ENCODE peak calls at places on chromosomes 6 and 20, in four cellular contexts. D is PC-9; Q is spleen; G is CD8-positive, alpha-beta T cell. R is an unnamed sample.

GRCh38 chr6:127879685-127880084 is 21.2 kb downstream of the THEMIS start:
- DNase-seq in D (no peak), Q (peak; percentile 62), G (peak; percentile 44), R (peak; percentile 42)

GRCh38 chr6:89140347-89141159 is 5.3 kb upstream of the PM20D2 start:
- DNase-seq in D (no peak), Q (no peak), G (no peak), R (no peak)

GRCh38 chr6:8944548-8944947 is 509.2 kb upstream of the SLC35B3 start:
- DNase-seq in D (no peak), Q (no peak), G (no peak), R (no peak)

GRCh38 chr6:82006027-82006738 is 241.4 kb downstream of the IBTK start:
- DNase-seq in D (no peak), Q (no peak), G (no peak), R (no peak)

GRCh38 chr6:160355001-160355400 is 6.8 kb downstream of the SLC22A3 start:
- DNase-seq in D (peak; percentile 67), Q (no peak), G (no peak), R (no peak)

GRCh38 chr20:49888341-49889244 is 26.7 kb downstream of the SPATA2 start:
- DNase-seq in D (peak; percentile 89), Q (peak; percentile 81), G (peak; percentile 58), R (peak; percentile 94)

GRCh38 chr6:112215901-112216300 is 38.5 kb downstream of the LAMA4 start:
- DNase-seq in D (no peak), Q (no peak), G (no peak), R (no peak)

GRCh38 chr6:40312213-40313015 is 274.8 kb downstream of the LRFN2 start:
- DNase-seq in D (no peak), Q (no peak), G (no peak), R (no peak)

GRCh38 chr6:54886932-54887584 is 40.5 kb downstream of the FAM83B start:
- DNase-seq in D (no peak), Q (no peak), G (no peak), R (no peak)

GRCh38 chr6:145273136-145273535 is 462.2 kb downstream of the EPM2A start:
- DNase-seq in D (no peak), Q (no peak), G (no peak), R (no peak)

GRCh38 chr6:111653434-111653833 is 47.8 kb upstream of the TRAF3IP2 start:
- DNase-seq in D (no peak), Q (no peak), G (no peak), R (no peak)

GRCh38 chr6:168413018-168413720 is 27.8 kb upstream of the SMOC2 start:
- DNase-seq in D (no peak), Q (no peak), G (no peak), R (peak; percentile 45)

GRCh38 chr6:9576521-9576920 is 838.4 kb downstream of the TFAP2A start:
- DNase-seq in D (no peak), Q (no peak), G (no peak), R (no peak)

GRCh38 chr20:12966468-12967085 is 42.2 kb upstream of the SPTLC3 start:
- DNase-seq in D (no peak), Q (no peak), G (no peak), R (no peak)

GRCh38 chr6:42796171-42796570 is 14.3 kb downstream of the BICRAL start:
- DNase-seq in D (no peak), Q (no peak), G (no peak), R (no peak)

GRCh38 chr20:10419550-10420133 is 14.4 kb downstream of the MKKS start:
- DNase-seq in D (peak; percentile 40), Q (no peak), G (no peak), R (no peak)

GRCh38 chr20:38473353-38473795 is 731 bp downstream of the RALGAPB start:
- DNase-seq in D (no peak), Q (no peak), G (peak; percentile 22), R (no peak)

GRCh38 chr20:53255102-53255710 is 283.0 kb downstream of the TSHZ2 start:
- DNase-seq in D (no peak), Q (no peak), G (no peak), R (no peak)

GRCh38 chr20:57737349-57737748 is 27.5 kb upstream of the PMEPA1 start:
- DNase-seq in D (no peak), Q (no peak), G (no peak), R (no peak)

GRCh38 chr20:49892260-49893216 is 22.8 kb downstream of the SPATA2 start:
- DNase-seq in D (no peak), Q (peak; percentile 81), G (no peak), R (peak; percentile 48)

GRCh38 chr20:50569864-50570836 is 60.0 kb downstream of the PTPN1 start:
- DNase-seq in D (no peak), Q (no peak), G (no peak), R (peak; percentile 76)

GRCh38 chr6:139126255-139126654 is 8.6 kb upstream of the HECA start:
- DNase-seq in D (no peak), Q (no peak), G (peak; percentile 41), R (no peak)

GRCh38 chr20:2476742-2477615 is 6.4 kb upstream of the SNRPB start:
- DNase-seq in D (no peak), Q (no peak), G (no peak), R (peak; percentile 47)

GRCh38 chr6:8082954-8083858 is 19.0 kb upstream of the BLOC1S5 start:
- DNase-seq in D (peak; percentile 92), Q (no peak), G (no peak), R (no peak)

GRCh38 chr6:20906938-20907337 is 372.7 kb downstream of the CDKAL1 start:
- DNase-seq in D (peak; percentile 75), Q (no peak), G (no peak), R (no peak)

GRCh38 chr6:160917581-160917980 is 74.0 kb upstream of the MAP3K4 start:
- DNase-seq in D (no peak), Q (no peak), G (no peak), R (no peak)

GRCh38 chr20:6651561-6651960 is 115.9 kb upstream of the BMP2 start:
- DNase-seq in D (no peak), Q (no peak), G (no peak), R (no peak)

GRCh38 chr6:75794954-75795739 is 46.1 kb downstream of the MYO6 start:
- DNase-seq in D (no peak), Q (no peak), G (no peak), R (no peak)

GRCh38 chr6:28940294-28940858 is 16.6 kb upstream of the TRIM27 start:
- DNase-seq in D (peak; percentile 60), Q (peak; percentile 80), G (peak; percentile 55), R (peak; percentile 50)

GRCh38 chr6:13554929-13555333 is 19.5 kb upstream of the SIRT5 start:
- DNase-seq in D (no peak), Q (no peak), G (no peak), R (peak; percentile 80)

GRCh38 chr20:49610701-49611538 is 43.0 kb upstream of the PTGIS start:
- DNase-seq in D (peak; percentile 80), Q (peak; percentile 95), G (peak; percentile 69), R (peak; percentile 96)

GRCh38 chr20:407097-407952 is 774 bp upstream of the RBCK1 start:
- DNase-seq in D (peak; percentile 48), Q (peak; percentile 95), G (peak; percentile 68), R (peak; percentile 98)

GRCh38 chr6:166277021-166277420 is 31.2 kb downstream of the PRR18 start:
- DNase-seq in D (no peak), Q (no peak), G (no peak), R (peak; percentile 46)

GRCh38 chr6:85402922-85403321 is 47.0 kb upstream of the NT5E start:
- DNase-seq in D (no peak), Q (no peak), G (no peak), R (no peak)

GRCh38 chr6:137200288-137200687 is 18.9 kb downstream of the IFNGR1 start:
- DNase-seq in D (no peak), Q (no peak), G (no peak), R (no peak)

DNA sequence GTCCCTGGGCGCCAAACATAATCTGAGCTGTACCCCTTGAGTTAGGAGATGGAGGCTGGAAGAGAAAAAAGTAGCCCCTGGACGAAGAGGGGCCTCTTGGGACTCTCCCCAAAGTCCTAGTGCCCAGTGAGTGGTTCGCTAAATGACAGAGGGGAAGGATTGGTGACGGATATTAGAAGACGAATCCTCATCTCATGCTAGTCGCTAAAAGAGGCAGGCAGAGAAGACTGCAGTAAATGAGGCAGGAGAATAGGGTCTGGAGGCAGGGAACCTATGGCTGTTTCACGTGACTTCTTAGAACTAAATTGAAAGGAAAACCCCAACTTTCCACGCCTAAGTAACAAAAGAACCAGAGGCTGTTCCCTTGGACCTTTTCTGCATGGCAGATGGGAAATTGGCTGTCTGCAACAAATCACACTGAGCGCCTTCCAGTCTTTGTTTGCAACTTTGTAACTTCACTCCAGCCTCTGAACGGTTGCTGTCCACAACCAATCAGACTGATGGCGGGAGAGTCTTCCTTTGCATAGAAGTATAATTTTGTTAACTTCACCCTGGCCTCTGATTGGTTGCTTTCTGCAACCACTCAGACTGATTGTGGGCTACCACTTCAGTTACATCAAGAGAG is 730 bp upstream of the RBL1 start:
- DNase-seq in D (no peak), Q (no peak), G (no peak), R (no peak)
- H3K4me3 ChIP-seq in D (peak overlapping the region; percentile 99), Q (peak overlapping the region; percentile 90), G (peak overlapping the region; percentile 96), R (peak overlapping the region; percentile 75)

DNA sequence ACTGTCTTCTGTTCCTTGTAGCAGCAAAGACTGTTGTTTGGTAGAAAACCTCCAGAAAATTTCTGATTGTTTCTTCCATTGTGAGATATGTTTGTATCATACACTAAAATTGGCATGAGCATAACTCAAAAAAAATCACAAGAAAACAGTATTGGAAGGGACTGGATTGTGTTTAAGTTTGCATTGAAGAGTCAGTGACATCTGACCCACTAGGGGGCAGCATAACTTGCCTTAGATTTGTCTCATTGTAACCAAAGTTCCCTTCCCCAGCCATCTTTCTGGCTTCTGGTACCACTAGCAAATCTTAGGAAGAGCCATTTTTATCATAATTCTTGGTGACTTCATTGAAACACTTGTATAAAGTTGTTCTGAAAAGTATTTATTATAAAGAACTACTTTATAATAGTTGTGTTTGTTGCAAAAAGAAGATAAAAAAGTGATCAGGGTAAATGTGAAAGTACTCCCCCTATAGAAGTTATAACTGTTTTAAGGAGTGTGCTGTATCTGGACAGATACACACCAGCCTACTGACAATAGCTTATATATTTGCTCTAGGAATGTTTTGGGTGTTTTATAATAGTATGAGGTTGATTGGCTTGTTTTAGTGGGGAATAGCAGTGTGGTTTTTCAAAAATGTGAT is 7.7 kb downstream of the CSTF1 start:
- DNase-seq in D (no peak), Q (no peak), G (peak; percentile 64), R (peak; percentile 57)
- H3K36me3 ChIP-seq in D (peaks cover 78% of the 10 kb centered on the region), Q (peaks cover 99% of the 10 kb centered on the region), G (peaks cover 55% of the 10 kb centered on the region), R (peaks cover 48% of the 10 kb centered on the region)

GRCh38 chr6:41536884-41537347 is 9.3 kb upstream of the FOXP4 start:
- DNase-seq in D (peak; percentile 75), Q (no peak), G (no peak), R (no peak)
- H3K27me3 ChIP-seq in D (no peaks in the 10 kb centered on the region), Q (no peaks in the 10 kb centered on the region), G (no peaks in the 10 kb centered on the region), R (peaks cover 4% of the 10 kb centered on the region)

GRCh38 chr6:6717953-6718352 is 129.4 kb downstream of the LY86 start:
- DNase-seq in D (no peak), Q (no peak), G (no peak), R (no peak)
- H3K4me3 ChIP-seq in D (no peak overlapping the region), Q (no peak overlapping the region), G (no peak overlapping the region), R (no peak overlapping the region)

GRCh38 chr6:108152446-108152845 is 13.4 kb upstream of the NR2E1 start:
- DNase-seq in D (no peak), Q (no peak), G (no peak), R (no peak)
- H3K36me3 ChIP-seq in D (no peaks in the 10 kb centered on the region), Q (no peaks in the 10 kb centered on the region), G (no peaks in the 10 kb centered on the region), R (no peaks in the 10 kb centered on the region)

DNA sequence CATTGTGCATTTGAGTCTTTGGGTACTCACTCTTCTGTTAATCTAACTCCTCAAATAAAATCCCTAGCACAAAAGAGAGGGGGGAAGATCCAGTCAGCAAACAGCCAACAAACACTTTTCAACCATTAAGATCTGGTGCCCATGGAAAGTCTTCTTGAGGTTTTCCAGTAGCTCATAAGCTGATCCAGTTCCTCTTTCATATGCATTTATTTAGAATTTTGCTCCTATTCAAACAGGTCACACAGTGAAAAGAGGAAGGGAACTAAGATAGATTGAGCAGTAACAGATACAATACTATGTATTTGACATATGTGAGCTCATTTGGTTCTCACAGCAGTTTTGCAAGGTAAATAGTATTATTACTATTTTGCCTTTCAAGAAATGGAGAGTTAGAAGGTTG is 38.6 kb downstream of the HLA-DPB1 start:
- DNase-seq in D (no peak), Q (no peak), G (no peak), R (no peak)
- H3K27me3 ChIP-seq in D (peaks cover 71% of the 10 kb centered on the region), Q (no peaks in the 10 kb centered on the region), G (peaks cover 20% of the 10 kb centered on the region), R (no peaks in the 10 kb centered on the region)